ENCODE peak calls at places on chromosomes 3 and 15, in five cellular contexts. H is glutamatergic neuron, T is aorta, Q is body of pancreas, F is lower lobe of right lung. J is an unnamed sample.
A peak's percentile ranks its signal among the peaks of the same experiment; 100 is the strongest.

GRCh38 chr15:68307131-68307928 is 29.8 kb downstream of the FEM1B start:
- DNase-seq in F (no peak), T (no peak), Q (no peak), H (no peak), J (no peak)

GRCh38 chr3:43034911-43035310 is 55.8 kb downstream of the GASK1A start:
- DNase-seq in Q (no peak), T (no peak), F (no peak), H (no peak), J (peak; percentile 22)

GRCh38 chr15:51401872-51402517 is 60.5 kb downstream of the GLDN start:
- DNase-seq in Q (peak; percentile 43), T (peak; percentile 74), H (peak; percentile 62), F (peak; percentile 67), J (peak; percentile 66)

GRCh38 chr15:78034495-78035191 is 42.9 kb downstream of the TBC1D2B start:
- DNase-seq in T (no peak), H (no peak), F (peak; percentile 74), Q (peak; percentile 46), J (no peak)

GRCh38 chr15:58840048-58840447 is 68.9 kb downstream of the MINDY2 start:
- DNase-seq in H (no peak), T (no peak), Q (no peak), F (no peak), J (no peak)

GRCh38 chr15:31387483-31388118 is 61.0 kb downstream of the KLF13 start:
- DNase-seq in Q (peak; percentile 93), H (peak; percentile 51), F (no peak), T (peak; percentile 68), J (no peak)

GRCh38 chr3:55164876-55165275 is 237.0 kb upstream of the LRTM1 start:
- DNase-seq in H (no peak), F (no peak), T (no peak), Q (no peak), J (no peak)

GRCh38 chr3:142609136-142609535 is 12.9 kb downstream of the PLS1 start:
- DNase-seq in Q (no peak), T (no peak), H (no peak), F (no peak), J (no peak)

GRCh38 chr3:44712455-44713075 is at the start of gene ZNF502:
- DNase-seq in F (peak; percentile 89), H (peak; percentile 23), Q (peak; percentile 87), T (peak; percentile 91), J (peak; percentile 78)

GRCh38 chr3:80040113-80040512 is 272.3 kb upstream of the ROBO1 start:
- DNase-seq in T (no peak), Q (no peak), F (no peak), H (no peak), J (no peak)

GRCh38 chr15:42091753-42092665 is 2.4 kb downstream of the PLA2G4D start:
- DNase-seq in T (no peak), F (no peak), Q (no peak), H (no peak), J (no peak)

GRCh38 chr3:53179580-53179979 is 18.6 kb downstream of the PRKCD start:
- DNase-seq in F (no peak), T (no peak), H (no peak), Q (no peak), J (no peak)

GRCh38 chr3:82012775-82013174 is 251.3 kb upstream of the GBE1 start:
- DNase-seq in Q (no peak), F (no peak), H (no peak), T (no peak), J (no peak)

GRCh38 chr3:73037369-73037699 is 24.1 kb upstream of the EBLN2 start:
- DNase-seq in T (no peak), F (no peak), Q (no peak), H (no peak), J (no peak)

GRCh38 chr15:41238100-41238499 is 7.0 kb downstream of the CHP1 start:
- DNase-seq in H (no peak), F (no peak), T (no peak), Q (no peak), J (no peak)

GRCh38 chr15:70906842-70907241 is 14.2 kb downstream of the LRRC49 start:
- DNase-seq in F (no peak), T (peak; percentile 47), H (no peak), Q (no peak), J (no peak)

GRCh38 chr3:101182734-101183133 is 137.6 kb downstream of the IMPG2 start:
- DNase-seq in T (no peak), F (no peak), Q (no peak), H (no peak), J (no peak)

GRCh38 chr3:51673802-51674654 is 3.0 kb downstream of the TEX264 start:
- DNase-seq in Q (no peak), T (no peak), H (no peak), F (no peak), J (no peak)

GRCh38 chr3:73270839-73271483 is 209.5 kb downstream of the EBLN2 start:
- DNase-seq in T (no peak), F (no peak), H (peak; percentile 42), Q (no peak), J (no peak)

GRCh38 chr3:193812791-193813505 is 219.9 kb downstream of the OPA1 start:
- DNase-seq in H (no peak), F (no peak), Q (peak; percentile 4), T (no peak), J (no peak)

GRCh38 chr15:33154366-33155166 is 39.9 kb downstream of the FMN1 start:
- DNase-seq in Q (no peak), F (peak; percentile 71), T (peak; percentile 83), H (no peak), J (no peak)

GRCh38 chr3:14844386-14845170 is 25.8 kb downstream of the FGD5 start:
- DNase-seq in H (no peak), F (no peak), T (no peak), Q (no peak), J (no peak)

GRCh38 chr15:71601038-71601869 is 209.1 kb upstream of the NR2E3 start:
- DNase-seq in T (no peak), Q (no peak), H (no peak), F (no peak), J (no peak)

GRCh38 chr15:89074402-89075012 is 13.7 kb upstream of the ABHD2 start:
- DNase-seq in Q (no peak), T (no peak), F (no peak), H (no peak), J (no peak)

GRCh38 chr15:53586815-53587214 is 172.6 kb downstream of the WDR72 start:
- DNase-seq in T (no peak), F (peak; percentile 40), Q (peak; percentile 65), H (peak; percentile 81), J (peak; percentile 72)

GRCh38 chr3:492586-493296 is 296.2 kb downstream of the CHL1 start:
- DNase-seq in F (no peak), H (no peak), Q (no peak), T (no peak), J (no peak)

GRCh38 chr3:87076951-87077350 is 86.0 kb upstream of the VGLL3 start:
- DNase-seq in H (no peak), F (no peak), T (no peak), Q (no peak), J (no peak)